ENCODE peak calls at places on chromosomes 4 and X, in four cellular contexts. G is HepG2, D is K562, N is GM12878. U is an unnamed sample.

GRCh38 chr4:8710946-8711345 is 118.4 kb downstream of the CPZ start:
- DNase-seq in G (no peak), D (no peak), N (no peak), U (no peak)

GRCh38 chr4:18621186-18621585 is 599.6 kb upstream of the LCORL start:
- DNase-seq in G (no peak), D (no peak), N (no peak), U (no peak)

GRCh38 chr4:95693594-95693993 is 144.8 kb upstream of the UNC5C start:
- DNase-seq in G (no peak), D (no peak), N (no peak), U (peak; percentile 12)

GRCh38 chr4:138861130-138861529 is 154.5 kb upstream of the NOCT start:
- DNase-seq in G (no peak), D (no peak), N (no peak), U (no peak)

GRCh38 chr4:116055857-116056827 is 942.7 kb upstream of the NDST4 start:
- DNase-seq in G (no peak), D (no peak), N (no peak), U (no peak)

GRCh38 chr4:126465341-126465740 is 1150.6 kb downstream of the FAT4 start:
- DNase-seq in G (no peak), D (no peak), N (no peak), U (no peak)

GRCh38 chr4:57091657-57092162 is 18.5 kb downstream of the IGFBP7 start:
- DNase-seq in G (no peak), D (no peak), N (no peak), U (no peak)

GRCh38 chr4:57588557-57588956 is 478.4 kb upstream of the IGFBP7 start:
- DNase-seq in G (no peak), D (no peak), N (no peak), U (no peak)

GRCh38 chr4:20284990-20285389 is 33.3 kb downstream of the SLIT2 start:
- DNase-seq in G (no peak), D (no peak), N (no peak), U (no peak)

GRCh38 chrX:121761845-121762244 is 714.4 kb downstream of the GLUD2 start:
- DNase-seq in G (no peak), D (no peak), N (no peak), U (no peak)

GRCh38 chrX:6448003-6448402 is 86.9 kb downstream of the VCX3A start:
- DNase-seq in G (no peak), D (no peak), N (no peak), U (no peak)

GRCh38 chr4:15378055-15378454 is 49.8 kb upstream of the C1QTNF7 start:
- DNase-seq in G (no peak), D (no peak), N (no peak), U (no peak)

GRCh38 chrX:94252204-94252603 is 578.2 kb downstream of the FAM133A start:
- DNase-seq in G (no peak), D (no peak), N (no peak), U (no peak)

GRCh38 chrX:17559728-17560379 is 177.4 kb upstream of the SCML1 start:
- DNase-seq in G (no peak), D (no peak), N (no peak), U (peak; percentile 32)
- TF ChIP-seq TARDBP in G (no peak), D (no peak), N (no peak), U (no peak)

GRCh38 chrX:9923357-9923756 is 43.8 kb upstream of the CLDN34 start:
- DNase-seq in G (no peak), D (no peak), N (no peak), U (no peak)

GRCh38 chrX:9926002-9926401 is 41.2 kb upstream of the CLDN34 start:
- DNase-seq in G (no peak), D (no peak), N (no peak), U (no peak)

GRCh38 chrX:9927638-9928037 is 39.5 kb upstream of the CLDN34 start:
- DNase-seq in G (no peak), D (no peak), N (no peak), U (no peak)

DNA sequence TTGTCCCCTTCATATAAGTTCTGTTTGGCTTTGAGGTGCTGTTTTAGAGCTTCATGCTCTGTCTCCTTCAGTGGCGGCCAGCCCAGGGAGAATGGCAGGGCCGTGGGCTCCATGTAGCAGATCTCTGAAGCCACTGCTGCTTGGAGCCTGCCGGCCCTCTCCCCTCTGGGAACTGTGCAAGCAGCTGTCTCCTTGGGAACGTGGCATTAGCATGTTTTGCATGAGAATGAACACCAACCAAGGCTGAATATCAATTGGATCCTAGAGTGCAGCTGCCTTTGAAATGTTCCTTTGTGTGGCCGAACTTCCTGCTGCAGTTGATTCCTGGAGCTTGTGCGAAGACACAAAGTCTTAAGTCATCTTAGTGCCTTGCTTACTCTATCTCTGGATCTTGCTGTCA is 39.1 kb upstream of the CLDN34 start:
- DNase-seq in G (no peak), D (no peak), N (no peak), U (no peak)
- TF ChIP-seq TARDBP in G (no peak), D (no peak), N (no peak), U (no peak)

DNA sequence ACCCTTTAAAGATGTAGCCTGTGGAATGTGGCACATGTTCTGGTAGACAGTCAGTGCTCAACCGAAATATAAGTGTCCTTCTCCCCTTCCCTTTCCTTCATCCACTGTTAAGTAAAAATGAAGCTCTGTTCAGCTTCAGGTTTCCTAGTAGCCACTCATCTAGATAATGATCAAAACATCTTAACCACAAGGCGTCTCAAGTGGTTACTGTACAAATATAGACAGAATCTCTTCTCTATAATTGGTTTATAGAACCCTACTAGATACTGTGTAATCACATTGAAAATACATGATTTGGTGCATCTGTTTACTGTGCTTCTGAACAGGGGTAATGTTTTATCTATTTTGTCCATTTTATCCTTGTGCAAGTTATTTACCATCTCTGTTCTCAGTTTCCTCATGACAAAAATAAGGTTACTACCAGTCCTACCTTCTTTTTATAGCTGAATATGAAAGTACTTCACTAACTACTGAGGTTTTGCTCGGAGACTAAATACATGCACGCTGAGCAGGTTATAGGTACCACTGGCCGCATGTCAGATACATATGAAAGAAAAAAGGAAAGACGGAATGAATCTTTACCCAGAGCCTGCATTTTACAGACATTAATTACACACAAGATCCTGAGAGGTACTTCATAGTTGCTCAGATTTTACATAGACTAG is 20.3 kb upstream of the SLC25A4 start:
- DNase-seq in G (no peak), D (no peak), N (no peak), U (no peak)
- TF ChIP-seq TARDBP in G (no peak), D (no peak), N (no peak), U (no peak)

GRCh38 chrX:110425222-110425621 is 66.6 kb downstream of the RTL9 start:
- DNase-seq in G (no peak), D (no peak), N (no peak), U (no peak)
- TF ChIP-seq TARDBP in G (no peak), D (no peak), N (no peak), U (no peak)

GRCh38 chr4:125315571-125316390 is 1.0 kb downstream of the FAT4 start:
- DNase-seq in G (peak; percentile 18), D (no peak), N (no peak), U (peak; percentile 63)

GRCh38 chr4:125313497-125313896 is 1.3 kb upstream of the FAT4 start:
- DNase-seq in G (peak; percentile 83), D (peak; percentile 59), N (no peak), U (peak; percentile 45)

GRCh38 chr4:125316391-125316780 is 1.6 kb downstream of the FAT4 start:
- DNase-seq in G (no peak), D (no peak), N (no peak), U (no peak)

GRCh38 chr4:125313989-125314602 is 659 bp upstream of the FAT4 start:
- DNase-seq in G (peak; percentile 41), D (no peak), N (no peak), U (peak; percentile 13)

GRCh38 chr4:125314676-125315570 is at the start of gene FAT4:
- DNase-seq in G (peak; percentile 88), D (peak; percentile 12), N (no peak), U (peak; percentile 82)
- TF ChIP-seq TARDBP in G (peak; percentile 23), D (no peak), N (no peak), U (no peak)

GRCh38 chr4:54386693-54387092 is 157.6 kb downstream of the PDGFRA start:
- DNase-seq in G (no peak), D (no peak), N (no peak), U (no peak)

GRCh38 chr4:54386270-54386669 is 157.2 kb downstream of the PDGFRA start:
- DNase-seq in G (no peak), D (no peak), N (no peak), U (no peak)

GRCh38 chr4:54382623-54383022 is 153.5 kb downstream of the PDGFRA start:
- DNase-seq in G (no peak), D (no peak), N (no peak), U (no peak)

GRCh38 chr4:54384152-54384551 is 155.1 kb downstream of the PDGFRA start:
- DNase-seq in G (no peak), D (no peak), N (no peak), U (no peak)

DNA sequence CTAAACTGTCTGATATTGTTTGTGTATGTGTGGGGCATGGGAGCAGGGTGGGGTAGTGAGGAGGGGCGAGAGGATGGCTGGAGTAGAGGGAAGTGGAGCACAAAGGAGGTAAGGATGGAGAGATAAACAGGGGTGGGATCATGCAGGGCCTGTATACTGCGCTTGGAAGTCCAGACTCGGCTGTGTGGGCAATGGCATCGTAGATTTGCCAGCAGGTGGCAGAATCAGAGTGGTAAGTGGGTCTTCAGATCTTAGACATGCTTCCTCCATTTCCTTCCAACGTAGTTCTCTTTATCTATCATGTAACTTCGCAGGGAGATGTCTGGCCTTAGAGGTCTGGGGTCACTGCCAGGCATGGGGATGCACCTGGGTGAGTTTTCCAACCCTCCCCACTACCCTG is 155.5 kb downstream of the PDGFRA start:
- DNase-seq in G (peak; percentile 3), D (no peak), N (no peak), U (no peak)
- TF ChIP-seq TARDBP in G (no peak), D (no peak), N (no peak), U (no peak)

DNA sequence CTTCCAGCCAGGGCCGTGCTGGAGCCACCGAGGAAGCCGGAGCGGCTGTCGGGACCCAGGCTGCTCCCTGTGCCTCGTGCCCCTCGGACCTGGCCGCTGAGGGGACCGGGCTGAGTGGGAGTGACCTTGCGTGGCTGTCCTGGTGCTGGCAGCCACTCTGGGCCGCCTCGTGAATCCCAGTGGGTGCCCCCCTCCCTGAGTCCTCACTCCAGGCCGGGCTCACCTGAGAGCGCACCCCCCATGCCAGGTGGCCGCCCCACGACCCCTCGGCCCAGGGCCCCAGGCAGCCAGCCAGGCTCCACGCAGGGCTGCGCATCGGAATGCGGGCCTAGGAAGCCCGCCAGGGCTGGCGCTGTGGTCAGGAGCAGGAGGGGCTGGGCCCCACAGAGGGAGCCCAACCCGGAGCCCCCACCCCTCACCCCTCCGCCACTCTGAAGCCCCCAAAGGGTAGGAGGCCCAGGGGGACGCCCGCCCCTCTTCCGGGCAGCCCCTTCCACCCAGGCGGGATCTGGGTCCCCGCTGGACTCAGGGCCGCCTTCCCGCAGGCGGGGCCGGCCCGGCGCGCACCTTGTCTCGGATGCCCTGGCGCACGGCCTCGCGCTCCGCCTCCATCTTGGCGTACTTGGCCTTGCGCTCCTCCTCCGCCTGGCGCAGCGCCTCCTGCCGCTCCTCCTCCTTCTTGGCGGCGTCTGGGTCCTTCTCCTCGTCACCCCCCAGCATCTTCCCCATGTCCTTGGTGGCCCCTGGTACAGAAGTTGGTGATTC is 33.9 kb downstream of the CPLX1 start:
- DNase-seq in G (no peak), D (peak; percentile 46), N (no peak), U (no peak)
- TF ChIP-seq TARDBP in G (no peak), D (no peak), N (no peak), U (no peak)

U was measured in HEK293T.